ENCODE peak calls at places on chromosomes 7 and 10, in ten cellular contexts. K is fibroblast of villous mesenchyme; A is heart right ventricle; F is activated CD8-positive, alpha-beta T cell treated with anti-CD3 and anti-CD28 coated beads for 36 hours; C is fibroblast of pulmonary artery; L is foreskin fibroblast; T is spleen; S is A549; R is dorsolateral prefrontal cortex; I is nephron progenitor cell. O is an unnamed sample.
A peak's percentile ranks its signal among the peaks of the same experiment; 100 is the strongest.

GRCh38 chr7:92402920-92403759 is 44.1 kb upstream of the GATAD1 start:
- DNase-seq in R (no peak), S (no peak), K (peak; percentile 25), C (peak; percentile 30), F (no peak), L (peak; percentile 64), I (no peak), A (no peak), T (no peak), O (no peak)

GRCh38 chr7:143391462-143392404 is 10.6 kb downstream of the ZYX start:
- DNase-seq in K (peak; percentile 81), T (no peak), I (no peak), F (no peak), R (peak; percentile 46), A (peak; percentile 64), C (peak; percentile 87), L (peak; percentile 89), S (no peak), O (no peak)

GRCh38 chr10:119207713-119208552 is 562 bp downstream of the GRK5 start:
- DNase-seq in R (peak; percentile 52), T (peak; percentile 93), K (peak; percentile 69), F (peak; percentile 74), S (peak; percentile 29), C (peak; percentile 73), L (peak; percentile 62), A (peak; percentile 70), I (peak; percentile 67), O (no peak)

GRCh38 chr10:12534824-12535223 is 185.5 kb downstream of the CAMK1D start:
- DNase-seq in I (no peak), K (no peak), R (no peak), L (no peak), S (no peak), F (peak; percentile 20), C (no peak), T (no peak), A (no peak), O (no peak)

GRCh38 chr7:3134715-3135114 is 91.0 kb upstream of the CARD11 start:
- DNase-seq in F (peak; percentile 47), L (no peak), R (no peak), T (no peak), K (no peak), I (no peak), S (no peak), A (no peak), C (no peak), O (no peak)

GRCh38 chr7:134088199-134088598 is 38.9 kb upstream of the LRGUK start:
- DNase-seq in R (no peak), F (no peak), K (no peak), A (no peak), S (no peak), L (no peak), T (no peak), C (no peak), I (no peak), O (no peak)

GRCh38 chr7:68730194-68730593 is 868.1 kb upstream of the AUTS2 start:
- DNase-seq in K (no peak), R (no peak), S (peak; percentile 25), L (no peak), C (no peak), I (no peak), T (no peak), F (no peak), A (no peak), O (no peak)

GRCh38 chr7:35550831-35551230 is 144.1 kb downstream of the HERPUD2 start:
- DNase-seq in I (no peak), K (no peak), A (no peak), L (no peak), T (peak; percentile 43), R (no peak), S (no peak), F (no peak), C (no peak), O (no peak)

GRCh38 chr7:171912-172515 is 20.4 kb upstream of the FAM20C start:
- DNase-seq in T (no peak), A (no peak), L (no peak), F (no peak), C (no peak), I (no peak), S (no peak), K (no peak), R (no peak), O (no peak)

GRCh38 chr10:102120987-102121738 is 995 bp upstream of the LDB1 start:
- DNase-seq in L (peak; percentile 88), F (peak; percentile 37), T (peak; percentile 84), K (peak; percentile 95), R (peak; percentile 68), C (peak; percentile 86), I (peak; percentile 73), S (no peak), A (peak; percentile 81), O (no peak)

GRCh38 chr7:155864271-155864985 is 52.2 kb upstream of the SHH start:
- DNase-seq in R (no peak), S (no peak), I (no peak), T (peak; percentile 19), C (no peak), F (no peak), A (no peak), K (no peak), L (no peak), O (no peak)

GRCh38 chr7:18768256-18768655 is 272.7 kb downstream of the HDAC9 start:
- DNase-seq in S (no peak), C (no peak), T (no peak), R (no peak), F (no peak), A (no peak), K (no peak), I (no peak), L (peak; percentile 49), O (no peak)

DNA sequence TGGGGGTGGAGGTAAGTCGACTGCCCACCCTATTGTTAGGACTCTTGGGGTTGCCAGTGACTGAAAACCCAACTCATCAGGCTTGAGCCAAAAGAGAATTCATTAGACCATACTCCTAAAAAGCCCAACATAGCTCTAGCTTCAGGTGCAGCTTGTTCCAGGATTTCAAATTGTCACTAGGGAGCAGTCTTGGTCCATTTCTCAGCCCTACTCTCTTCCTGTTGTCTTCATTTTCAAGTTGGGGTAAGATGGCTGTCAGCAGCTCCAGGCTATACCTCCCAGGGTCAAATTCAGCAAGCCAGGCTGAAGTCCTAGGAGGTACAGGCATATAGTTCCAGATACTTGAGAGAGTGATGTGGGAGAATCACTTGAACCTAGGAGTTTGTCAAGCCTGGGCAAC is 14.9 kb upstream of the COL13A1 start:
- DNase-seq in K (peak; percentile 59), L (peak; percentile 70), F (no peak), T (no peak), A (no peak), I (no peak), C (peak; percentile 79), R (no peak), S (no peak), O (no peak)
- TF ChIP-seq CTCF in K (peak; percentile 62), L (peak; percentile 50), F (no peak), T (no peak), A (peak; percentile 13), I (no peak), C (peak; percentile 55), R (peak; percentile 23), S (peak; percentile 33), O (no peak)

GRCh38 chr10:71429304-71429703 is 32.6 kb downstream of the CDH23 start:
- DNase-seq in F (no peak), C (no peak), L (no peak), R (no peak), S (no peak), K (no peak), A (no peak), I (no peak), T (peak; percentile 22), O (no peak)

GRCh38 chr10:71427246-71427645 is 30.5 kb downstream of the CDH23 start:
- DNase-seq in K (no peak), T (no peak), I (no peak), F (no peak), R (no peak), S (no peak), C (no peak), L (no peak), A (no peak), O (no peak)

GRCh38 chr10:71431945-71432905 is 35.5 kb downstream of the CDH23 start:
- DNase-seq in T (peak; percentile 46), I (no peak), L (no peak), A (no peak), C (no peak), F (no peak), K (no peak), S (peak; percentile 53), R (no peak), O (no peak)

GRCh38 chr10:71431216-71431944 is 34.7 kb downstream of the CDH23 start:
- DNase-seq in K (no peak), T (peak; percentile 37), I (no peak), C (no peak), L (no peak), F (no peak), R (peak; percentile 28), S (no peak), A (no peak), O (no peak)

DNA sequence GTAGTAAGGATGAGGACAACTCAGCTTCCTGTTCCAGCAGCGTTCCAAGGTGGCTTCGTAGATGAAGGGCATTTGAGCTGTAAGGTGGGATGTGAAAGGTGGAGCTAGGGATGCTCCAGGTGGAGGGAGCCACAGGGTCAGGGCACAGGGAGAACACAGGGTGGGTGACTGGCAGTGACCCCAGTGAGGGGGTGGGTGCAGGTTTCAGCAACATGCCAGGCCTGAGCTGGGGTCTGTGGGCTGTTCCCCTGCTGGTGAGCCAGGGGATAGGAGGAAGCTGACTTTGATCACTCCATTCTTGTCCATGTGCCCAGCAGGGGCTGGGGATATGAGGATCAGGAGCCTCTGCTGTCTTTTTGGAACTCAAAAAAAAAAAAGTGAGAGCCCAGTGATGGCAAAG is 33.2 kb downstream of the CDH23 start:
- DNase-seq in K (no peak), L (no peak), R (no peak), A (no peak), S (peak; percentile 35), T (peak; percentile 40), F (no peak), C (no peak), I (no peak), O (no peak)
- TF ChIP-seq CTCF in K (peak; percentile 26), L (no peak), R (no peak), A (no peak), S (no peak), T (no peak), F (no peak), C (no peak), I (peak; percentile 26), O (no peak)

GRCh38 chr7:151432658-151433521 is 7.1 kb downstream of the CRYGN start:
- DNase-seq in A (no peak), K (no peak), F (peak; percentile 88), C (no peak), T (no peak), I (no peak), S (peak; percentile 49), R (no peak), L (no peak), O (no peak)
- TF ChIP-seq CTCF in A (no peak), K (peak; percentile 32), F (peak; percentile 69), C (peak; percentile 7), T (peak; percentile 21), I (no peak), S (no peak), R (no peak), L (no peak), O (no peak)

GRCh38 chr7:149849174-149849573 is 11.0 kb downstream of the ZNF862 start:
- DNase-seq in C (no peak), S (no peak), K (no peak), T (no peak), I (no peak), A (no peak), R (no peak), F (no peak), L (no peak), O (no peak)
- TF ChIP-seq CTCF in C (no peak), S (no peak), K (no peak), T (no peak), I (no peak), A (no peak), R (no peak), F (no peak), L (no peak), O (peak; percentile 21)

O was measured in D721Med.